ENCODE peak calls at places on chromosome 4, in six cellular contexts. One of them, this sample, is unnamed.

GRCh38 chr4:2291705-2292651 is 30.1 kb upstream of the MXD4 start:
- DNase-seq in GM04503: no peak
- DNase-seq in globus pallidus: no peak
- DNase-seq in Right ventricle myocardium superior: peak; percentile 36
- DNase-seq in left colon: no peak
- DNase-seq in activated naive CD8-positive, alpha-beta T cell treated with anti-CD3 and anti-CD28 coated beads for 36 hours: no peak
- DNase-seq in this sample: peak; percentile 71

GRCh38 chr4:83212041-83212851 is 72.4 kb downstream of the COQ2 start:
- DNase-seq in GM04503: no peak
- DNase-seq in activated naive CD8-positive, alpha-beta T cell treated with anti-CD3 and anti-CD28 coated beads for 36 hours: peak; percentile 53
- DNase-seq in left colon: peak; percentile 50
- DNase-seq in globus pallidus: no peak
- DNase-seq in Right ventricle myocardium superior: no peak
- DNase-seq in this sample: peak; percentile 75

GRCh38 chr4:52780206-52780605 is 29.0 kb upstream of the ERVMER34-1 start:
- DNase-seq in activated naive CD8-positive, alpha-beta T cell treated with anti-CD3 and anti-CD28 coated beads for 36 hours: no peak
- DNase-seq in left colon: peak; percentile 7
- DNase-seq in Right ventricle myocardium superior: peak; percentile 53
- DNase-seq in globus pallidus: no peak
- DNase-seq in GM04503: peak; percentile 41
- DNase-seq in this sample: no peak

GRCh38 chr4:154506253-154506652 is 14.7 kb upstream of the DCHS2 start:
- DNase-seq in GM04503: peak; percentile 7
- DNase-seq in globus pallidus: no peak
- DNase-seq in activated naive CD8-positive, alpha-beta T cell treated with anti-CD3 and anti-CD28 coated beads for 36 hours: no peak
- DNase-seq in Right ventricle myocardium superior: no peak
- DNase-seq in left colon: no peak
- DNase-seq in this sample: no peak

GRCh38 chr4:93317046-93317445 is 511.5 kb upstream of the ATOH1 start:
- DNase-seq in Right ventricle myocardium superior: no peak
- DNase-seq in GM04503: no peak
- DNase-seq in activated naive CD8-positive, alpha-beta T cell treated with anti-CD3 and anti-CD28 coated beads for 36 hours: no peak
- DNase-seq in left colon: no peak
- DNase-seq in globus pallidus: no peak
- DNase-seq in this sample: no peak

GRCh38 chr4:140059159-140059558 is 94.8 kb downstream of the MAML3 start:
- DNase-seq in Right ventricle myocardium superior: no peak
- DNase-seq in GM04503: no peak
- DNase-seq in activated naive CD8-positive, alpha-beta T cell treated with anti-CD3 and anti-CD28 coated beads for 36 hours: no peak
- DNase-seq in left colon: no peak
- DNase-seq in globus pallidus: no peak
- DNase-seq in this sample: no peak

GRCh38 chr4:114976901-114977300 is 136.5 kb downstream of the NDST4 start:
- DNase-seq in Right ventricle myocardium superior: no peak
- DNase-seq in activated naive CD8-positive, alpha-beta T cell treated with anti-CD3 and anti-CD28 coated beads for 36 hours: no peak
- DNase-seq in left colon: no peak
- DNase-seq in GM04503: no peak
- DNase-seq in globus pallidus: no peak
- DNase-seq in this sample: no peak

GRCh38 chr4:5423670-5424069 is 284.7 kb downstream of the EVC2 start:
- DNase-seq in Right ventricle myocardium superior: no peak
- DNase-seq in GM04503: no peak
- DNase-seq in activated naive CD8-positive, alpha-beta T cell treated with anti-CD3 and anti-CD28 coated beads for 36 hours: no peak
- DNase-seq in globus pallidus: no peak
- DNase-seq in left colon: no peak
- DNase-seq in this sample: no peak

GRCh38 chr4:17502764-17503163 is 9.1 kb downstream of the QDPR start:
- DNase-seq in GM04503: no peak
- DNase-seq in Right ventricle myocardium superior: no peak
- DNase-seq in activated naive CD8-positive, alpha-beta T cell treated with anti-CD3 and anti-CD28 coated beads for 36 hours: no peak
- DNase-seq in globus pallidus: no peak
- DNase-seq in left colon: no peak
- DNase-seq in this sample: no peak

GRCh38 chr4:114558446-114559020 is 40.1 kb upstream of the UGT8 start:
- DNase-seq in GM04503: no peak
- DNase-seq in activated naive CD8-positive, alpha-beta T cell treated with anti-CD3 and anti-CD28 coated beads for 36 hours: no peak
- DNase-seq in left colon: no peak
- DNase-seq in Right ventricle myocardium superior: no peak
- DNase-seq in globus pallidus: no peak
- DNase-seq in this sample: no peak

GRCh38 chr4:180057891-180058643 is 2185.1 kb upstream of the TENM3 start:
- DNase-seq in left colon: peak; percentile 40
- DNase-seq in activated naive CD8-positive, alpha-beta T cell treated with anti-CD3 and anti-CD28 coated beads for 36 hours: peak; percentile 27
- DNase-seq in Right ventricle myocardium superior: peak; percentile 33
- DNase-seq in GM04503: no peak
- DNase-seq in globus pallidus: peak; percentile 18
- DNase-seq in this sample: peak; percentile 80

GRCh38 chr4:1376841-1377605 is 29.2 kb downstream of the NKX1-1 start:
- DNase-seq in left colon: peak; percentile 3
- DNase-seq in activated naive CD8-positive, alpha-beta T cell treated with anti-CD3 and anti-CD28 coated beads for 36 hours: no peak
- DNase-seq in GM04503: no peak
- DNase-seq in Right ventricle myocardium superior: peak; percentile 43
- DNase-seq in globus pallidus: no peak
- DNase-seq in this sample: peak; percentile 68

GRCh38 chr4:72631296-72631695 is 62.3 kb upstream of the ADAMTS3 start:
- DNase-seq in globus pallidus: no peak
- DNase-seq in activated naive CD8-positive, alpha-beta T cell treated with anti-CD3 and anti-CD28 coated beads for 36 hours: no peak
- DNase-seq in left colon: no peak
- DNase-seq in Right ventricle myocardium superior: peak; percentile 39
- DNase-seq in GM04503: peak; percentile 17
- DNase-seq in this sample: no peak

GRCh38 chr4:138300616-138301015 is 58.5 kb upstream of the SLC7A11 start:
- DNase-seq in GM04503: no peak
- DNase-seq in left colon: no peak
- DNase-seq in globus pallidus: no peak
- DNase-seq in activated naive CD8-positive, alpha-beta T cell treated with anti-CD3 and anti-CD28 coated beads for 36 hours: no peak
- DNase-seq in Right ventricle myocardium superior: no peak
- DNase-seq in this sample: no peak

GRCh38 chr4:2745981-2746806 is 9.9 kb downstream of the TNIP2 start:
- DNase-seq in globus pallidus: no peak
- DNase-seq in left colon: peak; percentile 43
- DNase-seq in Right ventricle myocardium superior: peak; percentile 58
- DNase-seq in activated naive CD8-positive, alpha-beta T cell treated with anti-CD3 and anti-CD28 coated beads for 36 hours: peak; percentile 95
- DNase-seq in GM04503: no peak
- DNase-seq in this sample: peak; percentile 90